ENCODE peak calls at places on chromosomes 13 and 19, in eight cellular contexts. U, W, E, A, Z, Q, S and I are unnamed samples.

GRCh38 chr13:91136806-91137205 is 210.7 kb upstream of the MIR17HG start:
- DNase-seq in W (no peak), U (no peak), Q (no peak), S (no peak), A (no peak), Z (no peak), E (no peak), I (no peak)

GRCh38 chr13:80235559-80236296 is 105.2 kb downstream of the SPRY2 start:
- DNase-seq in U (peak; percentile 59), S (no peak), E (no peak), Z (no peak), W (peak; percentile 22), A (no peak), Q (no peak), I (no peak)

GRCh38 chr19:46890423-46891170 is 29.8 kb downstream of the ARHGAP35 start:
- DNase-seq in A (no peak), Q (peak; percentile 92), S (no peak), U (peak; percentile 53), Z (no peak), W (peak; percentile 87), E (no peak), I (no peak)

GRCh38 chr13:98416408-98416807 is 160.5 kb downstream of the STK24 start:
- DNase-seq in Z (no peak), Q (no peak), A (no peak), U (no peak), S (no peak), W (no peak), E (no peak), I (no peak)

GRCh38 chr13:37526710-37527446 is 71.7 kb downstream of the POSTN start:
- DNase-seq in A (no peak), U (peak; percentile 73), S (peak; percentile 12), E (no peak), Z (no peak), W (no peak), Q (no peak), I (no peak)

GRCh38 chr19:49492573-49493411 is 3.4 kb upstream of the RPS11 start:
- DNase-seq in E (no peak), W (peak; percentile 83), U (no peak), Z (no peak), A (no peak), Q (peak; percentile 27), S (no peak), I (no peak)

GRCh38 chr13:100815476-100816046 is 141.0 kb upstream of the TMTC4 start:
- DNase-seq in W (no peak), S (no peak), E (no peak), Z (no peak), Q (no peak), U (no peak), A (no peak), I (no peak)

GRCh38 chr13:48769107-48769704 is 115.5 kb downstream of the CYSLTR2 start:
- DNase-seq in S (peak; percentile 86), Q (peak; percentile 91), Z (peak; percentile 73), W (peak; percentile 80), U (peak; percentile 96), E (peak; percentile 60), A (peak; percentile 82), I (peak; percentile 76)

GRCh38 chr19:41238244-41238643 is 19.2 kb downstream of the AXL start:
- DNase-seq in A (no peak), S (no peak), Q (no peak), Z (no peak), U (no peak), W (no peak), E (no peak), I (no peak)

GRCh38 chr19:58409010-58409790 is 751 bp downstream of the ZNF584 start:
- DNase-seq in Z (no peak), U (peak; percentile 35), S (no peak), Q (peak; percentile 22), E (peak; percentile 79), A (no peak), W (peak; percentile 66), I (no peak)

GRCh38 chr13:101398920-101399319 is 17.4 kb downstream of the NALCN start:
- DNase-seq in A (no peak), Q (peak; percentile 84), Z (no peak), W (no peak), E (no peak), U (peak; percentile 6), S (no peak), I (no peak)

GRCh38 chr19:5632241-5632612 is 9.3 kb downstream of the SAFB start:
- DNase-seq in Q (no peak), A (no peak), U (no peak), S (no peak), Z (no peak), E (no peak), W (no peak), I (no peak)

GRCh38 chr13:114068723-114069322 is 63.6 kb downstream of the RASA3 start:
- DNase-seq in W (peak; percentile 56), E (no peak), A (no peak), S (no peak), Q (peak; percentile 77), U (peak; percentile 86), Z (no peak), I (no peak)

GRCh38 chr13:111460548-111461444 is 140.4 kb downstream of the TEX29 start:
- DNase-seq in E (peak; percentile 50), Z (no peak), A (no peak), Q (peak; percentile 47), W (peak; percentile 32), U (peak; percentile 41), S (peak; percentile 22), I (no peak)

GRCh38 chr13:43303040-43303729 is 279.8 kb downstream of the DNAJC15 start:
- DNase-seq in W (peak; percentile 48), A (no peak), U (peak; percentile 83), Z (no peak), E (peak; percentile 79), Q (peak; percentile 70), S (peak; percentile 56), I (no peak)

GRCh38 chr13:87712012-87712411 is 40.8 kb downstream of the SLITRK5 start:
- DNase-seq in W (no peak), Q (no peak), Z (no peak), E (no peak), A (no peak), U (no peak), S (no peak), I (no peak)

GRCh38 chr13:113360446-113360845 is 3.5 kb downstream of the GRTP1 start:
- DNase-seq in S (no peak), A (no peak), U (no peak), W (no peak), Z (no peak), Q (no peak), E (no peak), I (no peak)

GRCh38 chr13:20582026-20582425 is 15.1 kb downstream of the IFT88 start:
- DNase-seq in A (no peak), E (no peak), Z (no peak), S (no peak), W (no peak), U (no peak), Q (no peak), I (no peak)

GRCh38 chr13:33258437-33259193 is 26.9 kb downstream of the STARD13 start:
- DNase-seq in A (no peak), S (no peak), W (no peak), U (peak; percentile 83), Q (peak; percentile 63), Z (no peak), E (no peak), I (no peak)

GRCh38 chr19:42511340-42511739 is 16.9 kb downstream of the CEACAM1 start:
- DNase-seq in A (no peak), U (no peak), E (no peak), W (no peak), Z (no peak), Q (no peak), S (no peak), I (no peak)

GRCh38 chr19:47094557-47095517 is 18.7 kb downstream of the ZC3H4 start:
- DNase-seq in S (no peak), Z (no peak), W (no peak), E (no peak), A (no peak), U (no peak), Q (no peak), I (peak; percentile 17)

GRCh38 chr19:2469102-2469914 is 6.6 kb upstream of the GADD45B start:
- DNase-seq in U (peak; percentile 71), Q (peak; percentile 78), W (peak; percentile 88), A (no peak), Z (no peak), S (no peak), E (no peak), I (no peak)
- H3K9me3 ChIP-seq in U (no peaks in the 10 kb centered on the region), Q (no peaks in the 10 kb centered on the region), W (no peaks in the 10 kb centered on the region), A (no peaks in the 10 kb centered on the region), Z (no peaks in the 10 kb centered on the region), S (no peaks in the 10 kb centered on the region), E (no peaks in the 10 kb centered on the region), I (no peaks in the 10 kb centered on the region)

DNA sequence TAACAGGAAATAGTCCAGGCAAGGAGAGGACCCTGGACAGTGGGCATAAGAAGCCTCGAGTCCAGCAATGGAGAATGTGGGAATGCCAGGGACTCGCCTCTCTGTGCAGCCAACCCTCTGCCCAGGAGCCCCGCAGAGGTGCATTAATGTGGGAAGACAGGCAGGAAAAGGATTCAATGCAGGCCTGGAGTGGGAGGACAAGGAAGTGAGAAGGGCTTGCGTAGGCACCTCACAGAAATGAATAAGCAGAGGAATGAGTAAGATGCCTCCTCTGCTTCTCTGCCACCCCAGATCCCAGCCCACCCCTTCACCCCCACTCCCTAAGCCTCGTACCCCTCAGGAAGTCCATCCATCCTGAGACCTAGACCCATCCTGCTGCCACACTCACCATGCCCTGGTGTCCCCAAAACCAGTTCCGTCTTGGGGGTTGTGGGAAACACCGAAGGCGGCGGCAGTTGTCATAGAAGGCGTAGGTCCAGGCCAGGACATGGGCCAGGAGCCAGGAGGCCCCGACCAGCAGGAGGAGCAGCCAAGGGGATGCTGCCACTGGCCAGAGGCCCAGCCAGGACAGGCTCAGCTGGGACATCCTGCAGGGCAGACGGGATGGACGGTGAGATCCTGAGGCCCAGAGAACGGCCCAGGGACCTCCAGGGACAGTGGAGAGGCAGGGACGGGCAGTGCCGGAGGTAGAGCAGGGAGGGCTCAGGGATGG is 692 bp downstream of the CYP4F2 start:
- DNase-seq in W (no peak), E (no peak), U (no peak), Q (no peak), A (no peak), Z (no peak), S (no peak), I (no peak)
- H3K9me3 ChIP-seq in W (no peaks in the 10 kb centered on the region), E (no peaks in the 10 kb centered on the region), U (no peaks in the 10 kb centered on the region), Q (peaks cover 30% of the 10 kb centered on the region), A (no peaks in the 10 kb centered on the region), Z (no peaks in the 10 kb centered on the region), S (no peaks in the 10 kb centered on the region), I (no peaks in the 10 kb centered on the region)

DNA sequence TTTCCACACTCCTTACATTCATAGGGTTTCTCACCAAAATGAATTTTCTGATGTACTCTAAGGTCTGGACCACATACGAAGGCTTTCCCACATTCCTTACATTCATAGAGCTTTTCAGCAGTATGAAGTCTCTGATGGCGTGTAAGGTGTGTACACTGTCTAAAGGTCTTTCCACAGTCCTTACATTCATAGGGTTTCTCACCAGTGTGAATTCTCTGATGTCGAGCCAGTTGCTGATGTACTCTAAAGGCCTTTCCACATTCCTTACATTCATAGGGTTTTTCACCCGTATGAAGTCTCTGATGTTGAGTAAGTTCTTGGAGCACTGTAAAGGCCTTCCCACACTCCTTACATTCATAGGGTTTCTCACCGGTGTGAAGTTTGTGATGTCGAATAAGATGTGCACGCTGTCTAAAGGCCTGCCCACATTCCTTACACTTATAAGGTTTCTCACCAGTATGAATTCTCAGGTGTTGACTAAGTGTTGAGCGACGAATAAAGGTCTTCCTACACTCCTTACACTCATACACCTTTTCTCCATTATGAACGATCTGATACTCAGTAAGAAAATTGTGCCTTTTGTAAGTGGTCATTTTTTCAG is 38.1 kb downstream of the ZFP14 start:
- DNase-seq in S (no peak), Q (no peak), A (no peak), Z (no peak), E (no peak), U (no peak), W (peak; percentile 25), I (no peak)
- H3K9me3 ChIP-seq in S (peaks cover 78% of the 10 kb centered on the region), Q (peaks cover 29% of the 10 kb centered on the region), A (peaks cover 32% of the 10 kb centered on the region), Z (peaks cover 67% of the 10 kb centered on the region), E (peaks cover 10% of the 10 kb centered on the region), U (peaks cover 4% of the 10 kb centered on the region), W (peaks cover 98% of the 10 kb centered on the region), I (peaks cover 19% of the 10 kb centered on the region)

GRCh38 chr19:21970466-21970865 is 40.3 kb downstream of the ZNF208 start:
- DNase-seq in U (no peak), E (no peak), Q (no peak), Z (no peak), W (no peak), A (no peak), S (no peak), I (no peak)
- H3K9me3 ChIP-seq in U (peaks cover 3% of the 10 kb centered on the region), E (peaks cover 23% of the 10 kb centered on the region), Q (peaks cover 2% of the 10 kb centered on the region), Z (peaks cover 31% of the 10 kb centered on the region), W (peaks cover 73% of the 10 kb centered on the region), A (no peaks in the 10 kb centered on the region), S (peaks cover 100% of the 10 kb centered on the region), I (peaks cover 12% of the 10 kb centered on the region)